ENCODE peak calls at places on chromosome 16, in eight cellular contexts. Y, Q, D, X, V, N, K and E are unnamed samples.

GRCh38 chr16:79451196-79451816 is 149.2 kb downstream of the MAF start:
- DNase-seq in Y (no peak), Q (no peak), D (no peak), X (no peak), V (peak), N (no peak), K (no peak), E (no peak)

GRCh38 chr16:50473375-50473945 is 74.7 kb upstream of the NKD1 start:
- DNase-seq in Y (no peak), Q (no peak), D (no peak), X (peak), V (peak), N (no peak), K (peak), E (peak)

GRCh38 chr16:22007509-22008214 is at the start of gene MOSMO:
- DNase-seq in Y (peak), Q (peak), D (no peak), X (peak), V (peak), N (peak), K (peak), E (peak)

GRCh38 chr16:50272687-50273381 is 6.5 kb downstream of the ADCY7 start:
- DNase-seq in Y (no peak), Q (peak), D (no peak), X (no peak), V (no peak), N (no peak), K (no peak), E (no peak)

GRCh38 chr16:56357291-56357764 is 68.0 kb downstream of the AMFR start:
- DNase-seq in Y (peak), Q (peak), D (no peak), X (peak), V (no peak), N (peak), K (peak), E (no peak)

GRCh38 chr16:75296606-75297005 is 45.2 kb upstream of the BCAR1 start:
- DNase-seq in Y (no peak), Q (no peak), D (no peak), X (no peak), V (no peak), N (no peak), K (no peak), E (no peak)

GRCh38 chr16:28317040-28317880 is 24.9 kb downstream of the SBK1 start:
- DNase-seq in Y (peak), Q (peak), D (peak), X (peak), V (peak), N (no peak), K (peak), E (peak)

GRCh38 chr16:13919330-13919682 is 648 bp upstream of the ERCC4 start:
- DNase-seq in Y (no peak), Q (no peak), D (peak), X (peak), V (peak), N (no peak), K (peak), E (peak)

GRCh38 chr16:1308036-1308976 is 1.1 kb upstream of the UBE2I start:
- DNase-seq in Y (no peak), Q (no peak), D (peak), X (no peak), V (no peak), N (no peak), K (peak), E (no peak)
- TF ChIP-seq CTCF in Y (no peak), Q (no peak), D (no peak), X (no peak), V (no peak), N (no peak), K (no peak), E (no peak)

GRCh38 chr16:1494129-1494640 is 1.0 kb downstream of the TELO2 start:
- DNase-seq in Y (no peak), Q (peak), D (no peak), X (peak), V (peak), N (peak), K (peak), E (no peak)
- TF ChIP-seq CTCF in Y (no peak), Q (no peak), D (peak), X (peak), V (peak), N (peak), K (peak), E (no peak)

GRCh38 chr16:84183911-84184310 is 2.9 kb downstream of the TAF1C start:
- DNase-seq in Y (no peak), Q (no peak), D (no peak), X (no peak), V (no peak), N (no peak), K (no peak), E (no peak)
- TF ChIP-seq CTCF in Y (no peak), Q (no peak), D (no peak), X (no peak), V (no peak), N (no peak), K (peak), E (no peak)

GRCh38 chr16:10668322-10669045 is 26.2 kb downstream of the TEKT5 start:
- DNase-seq in Y (no peak), Q (no peak), D (no peak), X (peak), V (peak), N (no peak), K (peak), E (peak)
- TF ChIP-seq CTCF in Y (peak), Q (no peak), D (peak), X (no peak), V (peak), N (no peak), K (peak), E (peak)

GRCh38 chr16:70642633-70643032 is 3.7 kb upstream of the IL34 start:
- DNase-seq in Y (no peak), Q (no peak), D (no peak), X (no peak), V (no peak), N (no peak), K (no peak), E (no peak)

GRCh38 chr16:70646260-70647241 is at the start of gene IL34:
- DNase-seq in Y (no peak), Q (peak), D (no peak), X (no peak), V (no peak), N (peak), K (no peak), E (no peak)

GRCh38 chr16:70648606-70649005 is 2.2 kb downstream of the IL34 start:
- DNase-seq in Y (no peak), Q (no peak), D (no peak), X (no peak), V (no peak), N (no peak), K (no peak), E (no peak)

GRCh38 chr16:70647461-70648359 is 1.4 kb downstream of the IL34 start:
- DNase-seq in Y (no peak), Q (no peak), D (no peak), X (no peak), V (no peak), N (no peak), K (no peak), E (no peak)

GRCh38 chr16:70644763-70645597 is 1.4 kb upstream of the IL34 start:
- DNase-seq in Y (no peak), Q (no peak), D (no peak), X (no peak), V (no peak), N (no peak), K (no peak), E (no peak)
- TF ChIP-seq CTCF in Y (no peak), Q (no peak), D (peak), X (no peak), V (no peak), N (no peak), K (no peak), E (no peak)

GRCh38 chr16:11020388-11020787 is 76.0 kb downstream of the CLEC16A start:
- DNase-seq in Y (no peak), Q (no peak), D (no peak), X (no peak), V (no peak), N (no peak), K (no peak), E (no peak)
- TF ChIP-seq CTCF in Y (no peak), Q (no peak), D (no peak), X (no peak), V (no peak), N (no peak), K (no peak), E (no peak)

GRCh38 chr16:31298958-31299357 is 39.2 kb downstream of the ITGAM start:
- DNase-seq in Y (no peak), Q (no peak), D (no peak), X (no peak), V (no peak), N (no peak), K (peak), E (no peak)
- TF ChIP-seq CTCF in Y (no peak), Q (no peak), D (peak), X (peak), V (peak), N (no peak), K (peak), E (no peak)